ENCODE peak calls at places on chromosome 15, in four cellular contexts. D is EH, G is NCI-H524, Y is fibroblast of lung. R is an unnamed sample.

GRCh38 chr15:51341366-51342248 is at the start of gene GLDN:
- DNase-seq in D (no peak), G (peak; percentile 46), Y (peak; percentile 23), R (no peak)

GRCh38 chr15:85752591-85752990 is 42.1 kb downstream of the KLHL25 start:
- DNase-seq in D (no peak), Y (no peak), G (no peak), R (peak; percentile 88)

GRCh38 chr15:85825118-85825517 is 30.4 kb upstream of the KLHL25 start:
- DNase-seq in D (no peak), G (peak; percentile 41), Y (no peak), R (no peak)

GRCh38 chr15:98677345-98678059 is 29.2 kb downstream of the IGF1R start:
- DNase-seq in D (no peak), Y (no peak), G (no peak), R (no peak)

GRCh38 chr15:79084308-79084968 is 6.1 kb downstream of the RASGRF1 start:
- DNase-seq in G (peak; percentile 16), Y (no peak), D (no peak), R (peak; percentile 52)

GRCh38 chr15:29410342-29410741 is 140.7 kb upstream of the NSMCE3 start:
- DNase-seq in D (peak; percentile 4), G (no peak), Y (no peak), R (no peak)

GRCh38 chr15:52790941-52791751 is 1.0 kb upstream of the ONECUT1 start:
- DNase-seq in G (peak; percentile 41), D (peak; percentile 19), Y (no peak), R (no peak)

GRCh38 chr15:42736178-42736792 is 643 bp downstream of the CDAN1 start:
- DNase-seq in D (peak; percentile 27), G (peak; percentile 24), Y (peak; percentile 12), R (no peak)

GRCh38 chr15:64695571-64695992 is 79.8 kb downstream of the RBPMS2 start:
- DNase-seq in Y (no peak), D (no peak), G (no peak), R (no peak)

GRCh38 chr15:89408512-89409183 is 74.0 kb upstream of the POLG start:
- DNase-seq in Y (peak; percentile 21), D (peak; percentile 44), G (no peak), R (no peak)

GRCh38 chr15:85826756-85827515 is 32.2 kb upstream of the KLHL25 start:
- DNase-seq in Y (no peak), G (no peak), D (no peak), R (no peak)

GRCh38 chr15:88645171-88646087 is 6.6 kb downstream of the ISG20 start:
- DNase-seq in G (no peak), D (no peak), Y (no peak), R (peak; percentile 40)

GRCh38 chr15:38252481-38253311 is at the start of gene SPRED1:
- DNase-seq in D (peak; percentile 74), Y (no peak), G (peak; percentile 67), R (peak; percentile 63)

GRCh38 chr15:77753238-77753873 is 120.6 kb upstream of the LINGO1 start:
- DNase-seq in G (no peak), Y (no peak), D (peak; percentile 48), R (no peak)

R was measured in lower leg skin.